ENCODE peak calls at places on chromosomes 16 and 17, in six cellular contexts. One of them, this sample, is unnamed.

GRCh38 chr17:72571813-72572396 is 451.1 kb downstream of the SOX9 start:
- DNase-seq in right lobe of liver: no peak
- DNase-seq in foreskin fibroblast: no peak
- DNase-seq in PC-9: no peak
- DNase-seq in PC-3: no peak
- DNase-seq in CD8-positive, alpha-beta memory T cell: no peak
- DNase-seq in this sample: no peak

GRCh38 chr17:74770498-74771318 is 5.4 kb downstream of the NAT9 start:
- DNase-seq in right lobe of liver: peak
- DNase-seq in foreskin fibroblast: peak
- DNase-seq in PC-9: peak
- DNase-seq in PC-3: peak
- DNase-seq in CD8-positive, alpha-beta memory T cell: peak
- DNase-seq in this sample: peak

GRCh38 chr17:77286391-77286640 is 145.5 kb downstream of the SEC14L1 start:
- DNase-seq in right lobe of liver: no peak
- DNase-seq in foreskin fibroblast: no peak
- DNase-seq in PC-9: no peak
- DNase-seq in PC-3: no peak
- DNase-seq in CD8-positive, alpha-beta memory T cell: no peak
- DNase-seq in this sample: no peak

GRCh38 chr17:7932483-7932891 is 481 bp downstream of the CNTROB start:
- DNase-seq in right lobe of liver: no peak
- DNase-seq in foreskin fibroblast: peak
- DNase-seq in PC-9: no peak
- DNase-seq in PC-3: peak
- DNase-seq in CD8-positive, alpha-beta memory T cell: peak
- DNase-seq in this sample: no peak

GRCh38 chr17:7707446-7707845 is 2.4 kb downstream of the EFNB3 start:
- DNase-seq in right lobe of liver: no peak
- DNase-seq in foreskin fibroblast: no peak
- DNase-seq in PC-9: no peak
- DNase-seq in PC-3: no peak
- DNase-seq in CD8-positive, alpha-beta memory T cell: no peak
- DNase-seq in this sample: no peak

GRCh38 chr16:35731341-35732040 is 2272.1 kb downstream of the TP53TG3F start:
- DNase-seq in right lobe of liver: no peak
- DNase-seq in foreskin fibroblast: no peak
- DNase-seq in PC-9: no peak
- DNase-seq in PC-3: no peak
- DNase-seq in CD8-positive, alpha-beta memory T cell: no peak
- DNase-seq in this sample: no peak

GRCh38 chr17:80943346-80944145 is 48.1 kb upstream of the CHMP6 start:
- DNase-seq in right lobe of liver: peak
- DNase-seq in foreskin fibroblast: no peak
- DNase-seq in PC-9: no peak
- DNase-seq in PC-3: no peak
- DNase-seq in CD8-positive, alpha-beta memory T cell: no peak
- DNase-seq in this sample: no peak

GRCh38 chr17:32636593-32637218 is 149.9 kb downstream of the CDK5R1 start:
- DNase-seq in right lobe of liver: no peak
- DNase-seq in foreskin fibroblast: no peak
- DNase-seq in PC-9: no peak
- DNase-seq in PC-3: no peak
- DNase-seq in CD8-positive, alpha-beta memory T cell: no peak
- DNase-seq in this sample: no peak

GRCh38 chr16:58205276-58206036 is 7.5 kb upstream of the CSNK2A2 start:
- DNase-seq in right lobe of liver: no peak
- DNase-seq in foreskin fibroblast: no peak
- DNase-seq in PC-9: no peak
- DNase-seq in PC-3: no peak
- DNase-seq in CD8-positive, alpha-beta memory T cell: no peak
- DNase-seq in this sample: no peak

GRCh38 chr16:4891097-4891885 is 44.0 kb downstream of the UBN1 start:
- DNase-seq in right lobe of liver: no peak
- DNase-seq in foreskin fibroblast: no peak
- DNase-seq in PC-9: no peak
- DNase-seq in PC-3: no peak
- DNase-seq in CD8-positive, alpha-beta memory T cell: no peak
- DNase-seq in this sample: no peak

GRCh38 chr17:16282522-16282921 is 65.5 kb downstream of the PIGL start:
- DNase-seq in right lobe of liver: no peak
- DNase-seq in foreskin fibroblast: peak
- DNase-seq in PC-9: no peak
- DNase-seq in PC-3: peak
- DNase-seq in CD8-positive, alpha-beta memory T cell: no peak
- DNase-seq in this sample: no peak

GRCh38 chr16:53908731-53909130 is 204.8 kb downstream of the FTO start:
- DNase-seq in right lobe of liver: no peak
- DNase-seq in foreskin fibroblast: peak
- DNase-seq in PC-9: no peak
- DNase-seq in PC-3: no peak
- DNase-seq in CD8-positive, alpha-beta memory T cell: no peak
- DNase-seq in this sample: no peak

GRCh38 chr16:66273644-66274334 is 92.7 kb upstream of the CDH5 start:
- DNase-seq in right lobe of liver: no peak
- DNase-seq in foreskin fibroblast: peak
- DNase-seq in PC-9: no peak
- DNase-seq in PC-3: peak
- DNase-seq in CD8-positive, alpha-beta memory T cell: no peak
- DNase-seq in this sample: no peak

GRCh38 chr17:7252176-7253043 is at the start of gene ELP5:
- DNase-seq in right lobe of liver: peak
- DNase-seq in foreskin fibroblast: peak
- DNase-seq in PC-9: peak
- DNase-seq in PC-3: peak
- DNase-seq in CD8-positive, alpha-beta memory T cell: peak
- DNase-seq in this sample: peak

GRCh38 chr17:56292010-56292409 is 138.7 kb downstream of the ANKFN1 start:
- DNase-seq in right lobe of liver: no peak
- DNase-seq in foreskin fibroblast: peak
- DNase-seq in PC-9: no peak
- DNase-seq in PC-3: peak
- DNase-seq in CD8-positive, alpha-beta memory T cell: no peak
- DNase-seq in this sample: no peak

GRCh38 chr17:56291226-56291805 is 138.0 kb downstream of the ANKFN1 start:
- DNase-seq in right lobe of liver: no peak
- DNase-seq in foreskin fibroblast: peak
- DNase-seq in PC-9: no peak
- DNase-seq in PC-3: no peak
- DNase-seq in CD8-positive, alpha-beta memory T cell: no peak
- DNase-seq in this sample: no peak

GRCh38 chr17:56289321-56289720 is 136.0 kb downstream of the ANKFN1 start:
- DNase-seq in right lobe of liver: no peak
- DNase-seq in foreskin fibroblast: peak
- DNase-seq in PC-9: no peak
- DNase-seq in PC-3: no peak
- DNase-seq in CD8-positive, alpha-beta memory T cell: no peak
- DNase-seq in this sample: no peak

GRCh38 chr17:56292628-56293027 is 139.4 kb downstream of the ANKFN1 start:
- DNase-seq in right lobe of liver: no peak
- DNase-seq in foreskin fibroblast: peak
- DNase-seq in PC-9: no peak
- DNase-seq in PC-3: no peak
- DNase-seq in CD8-positive, alpha-beta memory T cell: no peak
- DNase-seq in this sample: no peak

GRCh38 chr17:56290486-56291118 is 137.3 kb downstream of the ANKFN1 start:
- DNase-seq in right lobe of liver: no peak
- DNase-seq in foreskin fibroblast: peak
- DNase-seq in PC-9: no peak
- DNase-seq in PC-3: no peak
- DNase-seq in CD8-positive, alpha-beta memory T cell: no peak
- DNase-seq in this sample: no peak
- H3K4me3 ChIP-seq in right lobe of liver: peak
- H3K4me3 ChIP-seq in foreskin fibroblast: no peak
- H3K4me3 ChIP-seq in PC-9: peak
- H3K4me3 ChIP-seq in PC-3: peak
- H3K4me3 ChIP-seq in CD8-positive, alpha-beta memory T cell: peak
- H3K4me3 ChIP-seq in this sample: peak

GRCh38 chr17:44439168-44439567 is 49.7 kb upstream of the ITGA2B start:
- DNase-seq in right lobe of liver: no peak
- DNase-seq in foreskin fibroblast: no peak
- DNase-seq in PC-9: no peak
- DNase-seq in PC-3: no peak
- DNase-seq in CD8-positive, alpha-beta memory T cell: no peak
- DNase-seq in this sample: no peak
- H3K4me3 ChIP-seq in right lobe of liver: no peak
- H3K4me3 ChIP-seq in foreskin fibroblast: no peak
- H3K4me3 ChIP-seq in PC-9: no peak
- H3K4me3 ChIP-seq in PC-3: no peak
- H3K4me3 ChIP-seq in CD8-positive, alpha-beta memory T cell: no peak
- H3K4me3 ChIP-seq in this sample: no peak

DNA sequence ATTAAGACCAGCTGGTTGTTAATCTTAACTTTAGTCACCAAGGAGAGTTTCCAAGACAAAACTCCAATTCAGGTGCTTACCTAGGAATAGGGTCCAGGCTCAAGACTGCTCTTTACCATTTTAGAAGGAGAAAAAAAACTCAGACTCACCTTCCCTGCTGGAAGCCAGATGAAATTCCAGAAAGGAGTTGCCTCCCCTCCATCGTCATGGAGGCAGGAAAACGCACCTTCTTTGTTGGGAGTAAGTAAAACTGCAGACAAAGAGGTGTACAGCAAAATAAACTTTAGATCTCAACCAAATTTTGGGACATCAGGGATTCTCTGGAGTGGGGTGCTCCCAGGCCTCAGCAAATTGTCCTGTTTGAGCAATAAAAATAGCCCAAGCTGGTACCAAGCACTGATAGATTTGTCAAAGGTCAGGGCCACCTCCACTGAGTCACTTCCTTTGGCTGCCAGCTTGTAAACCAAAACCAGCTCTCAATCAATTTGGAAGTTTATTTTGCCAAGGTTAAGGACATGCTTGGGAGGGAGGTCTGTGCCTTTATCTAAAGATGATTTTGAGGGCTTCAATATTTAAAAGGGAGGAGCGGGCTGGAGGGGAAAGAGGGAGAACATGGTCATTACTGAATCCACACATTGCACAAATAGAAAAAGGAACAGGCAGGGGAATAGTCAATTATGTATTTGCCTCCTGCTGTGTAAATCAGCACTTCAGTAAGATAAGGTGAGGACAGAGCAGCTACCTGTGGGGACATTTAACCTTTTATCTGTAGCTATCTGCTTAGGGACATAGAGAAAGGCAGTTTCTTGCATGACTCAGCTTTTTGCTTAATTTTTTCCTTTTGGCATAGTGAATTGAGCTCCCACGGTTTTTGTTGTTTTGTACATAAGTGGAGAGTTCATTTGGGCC is 1.5 kb upstream of the ALDH3A2 start:
- DNase-seq in right lobe of liver: no peak
- DNase-seq in foreskin fibroblast: peak
- DNase-seq in PC-9: peak
- DNase-seq in PC-3: peak
- DNase-seq in CD8-positive, alpha-beta memory T cell: no peak
- DNase-seq in this sample: no peak
- H3K4me3 ChIP-seq in right lobe of liver: peak
- H3K4me3 ChIP-seq in foreskin fibroblast: peak
- H3K4me3 ChIP-seq in PC-9: peak
- H3K4me3 ChIP-seq in PC-3: peak
- H3K4me3 ChIP-seq in CD8-positive, alpha-beta memory T cell: no peak
- H3K4me3 ChIP-seq in this sample: peak

DNA sequence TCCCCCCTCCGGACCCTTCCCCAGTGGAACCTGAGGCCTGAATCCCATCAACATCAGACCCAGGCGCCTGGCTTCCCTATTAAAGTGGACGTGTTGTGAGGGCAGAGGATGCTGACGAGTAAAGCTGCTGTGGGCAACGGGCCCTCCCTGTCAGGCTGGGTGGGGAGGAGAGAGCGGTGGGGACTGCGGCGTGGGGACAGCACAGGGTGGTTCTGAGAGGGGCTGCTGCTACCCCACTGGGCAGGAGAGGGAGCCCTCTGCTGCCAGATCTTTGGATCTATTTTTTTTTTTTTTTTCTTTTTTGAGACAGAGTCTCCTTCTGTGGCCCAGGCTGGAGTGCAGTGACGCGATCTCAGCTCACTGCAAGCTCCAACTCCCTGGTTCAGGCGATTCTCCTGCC is 5.9 kb downstream of the CA5A start:
- DNase-seq in right lobe of liver: no peak
- DNase-seq in foreskin fibroblast: peak
- DNase-seq in PC-9: peak
- DNase-seq in PC-3: no peak
- DNase-seq in CD8-positive, alpha-beta memory T cell: no peak
- DNase-seq in this sample: no peak
- H3K4me3 ChIP-seq in right lobe of liver: no peak
- H3K4me3 ChIP-seq in foreskin fibroblast: no peak
- H3K4me3 ChIP-seq in PC-9: no peak
- H3K4me3 ChIP-seq in PC-3: no peak
- H3K4me3 ChIP-seq in CD8-positive, alpha-beta memory T cell: no peak
- H3K4me3 ChIP-seq in this sample: no peak

GRCh38 chr17:70059076-70059475 is 15.9 kb upstream of the KCNJ16 start:
- DNase-seq in right lobe of liver: no peak
- DNase-seq in foreskin fibroblast: no peak
- DNase-seq in PC-9: no peak
- DNase-seq in PC-3: no peak
- DNase-seq in CD8-positive, alpha-beta memory T cell: no peak
- DNase-seq in this sample: no peak
- H3K4me3 ChIP-seq in right lobe of liver: no peak
- H3K4me3 ChIP-seq in foreskin fibroblast: no peak
- H3K4me3 ChIP-seq in PC-9: no peak
- H3K4me3 ChIP-seq in PC-3: no peak
- H3K4me3 ChIP-seq in CD8-positive, alpha-beta memory T cell: no peak
- H3K4me3 ChIP-seq in this sample: no peak

GRCh38 chr17:44216674-44217073 is 2.8 kb downstream of the UBTF start:
- DNase-seq in right lobe of liver: no peak
- DNase-seq in foreskin fibroblast: no peak
- DNase-seq in PC-9: no peak
- DNase-seq in PC-3: no peak
- DNase-seq in CD8-positive, alpha-beta memory T cell: no peak
- DNase-seq in this sample: no peak
- H3K4me3 ChIP-seq in right lobe of liver: no peak
- H3K4me3 ChIP-seq in foreskin fibroblast: no peak
- H3K4me3 ChIP-seq in PC-9: no peak
- H3K4me3 ChIP-seq in PC-3: peak
- H3K4me3 ChIP-seq in CD8-positive, alpha-beta memory T cell: peak
- H3K4me3 ChIP-seq in this sample: peak

DNA sequence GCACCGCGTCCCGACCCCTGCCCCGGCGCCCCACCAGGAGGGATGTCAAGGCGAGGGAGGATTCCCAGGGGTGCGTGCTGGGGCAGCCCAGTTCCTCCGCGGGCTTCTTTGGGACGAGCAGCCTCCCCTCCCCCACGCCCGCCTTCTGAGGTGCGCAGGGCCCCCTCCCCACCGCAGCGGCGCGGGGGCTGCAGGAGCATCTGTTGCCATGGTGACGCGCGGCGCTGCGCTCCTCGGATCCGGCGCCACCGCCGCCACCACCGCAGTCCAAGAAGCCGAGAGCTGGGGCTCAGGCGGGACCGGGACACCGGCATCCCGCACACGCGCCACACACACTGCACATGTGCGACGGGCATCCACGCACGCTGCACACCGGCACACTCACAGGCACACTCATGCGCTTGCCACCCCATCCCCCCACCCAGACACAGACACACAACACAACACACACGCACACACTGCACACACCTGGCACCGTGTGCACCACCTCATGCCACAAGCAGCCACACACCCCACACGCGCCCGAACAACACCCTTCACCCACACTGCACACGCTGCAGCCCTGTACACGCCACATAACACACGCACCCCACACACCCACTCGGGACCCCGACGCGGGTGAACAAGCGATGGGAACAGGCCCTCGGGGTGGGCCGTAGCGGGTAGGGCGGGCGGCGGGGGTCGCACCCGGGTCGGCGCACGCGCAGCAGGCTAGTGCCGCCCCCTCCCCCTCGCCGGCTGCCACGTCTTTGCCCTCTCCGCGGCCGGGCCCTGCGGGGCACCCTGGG is 17.0 kb downstream of the ENPP7 start:
- DNase-seq in right lobe of liver: no peak
- DNase-seq in foreskin fibroblast: no peak
- DNase-seq in PC-9: no peak
- DNase-seq in PC-3: no peak
- DNase-seq in CD8-positive, alpha-beta memory T cell: no peak
- DNase-seq in this sample: no peak
- H3K4me3 ChIP-seq in right lobe of liver: no peak
- H3K4me3 ChIP-seq in foreskin fibroblast: no peak
- H3K4me3 ChIP-seq in PC-9: no peak
- H3K4me3 ChIP-seq in PC-3: no peak
- H3K4me3 ChIP-seq in CD8-positive, alpha-beta memory T cell: no peak
- H3K4me3 ChIP-seq in this sample: peak